ENCODE peak calls at places on chromosomes 11 and 22, in seven cellular contexts. D, N, B, Z, Y, Q and C are unnamed samples.

GRCh38 chr11:40867991-40868685 is 591.3 kb downstream of the LRRC4C start:
- DNase-seq in Y (no peak), B (no peak), D (no peak), Q (no peak), N (no peak), Z (no peak), C (no peak)

GRCh38 chr11:110886241-110886640 is 174.0 kb upstream of the ARHGAP20 start:
- DNase-seq in N (no peak), Y (no peak), D (no peak), B (no peak), Q (no peak), Z (no peak), C (no peak)

GRCh38 chr11:131637469-131638175 is 267.2 kb downstream of the NTM start:
- DNase-seq in Z (no peak), B (no peak), D (no peak), Q (no peak), N (no peak), Y (no peak), C (no peak)

GRCh38 chr22:19802001-19802880 is 41.7 kb downstream of the TBX1 start:
- DNase-seq in Z (peak), Y (no peak), D (no peak), B (no peak), N (no peak), Q (no peak), C (no peak)

GRCh38 chr22:46902436-46902835 is 140.0 kb downstream of the TBC1D22A start:
- DNase-seq in Z (no peak), N (no peak), D (no peak), Y (no peak), B (no peak), Q (no peak), C (no peak)

GRCh38 chr11:120517390-120518315 is 6.1 kb downstream of the GRIK4 start:
- DNase-seq in Z (no peak), B (no peak), N (no peak), Y (no peak), D (no peak), Q (no peak), C (peak)

GRCh38 chr11:14105446-14105845 is 142.9 kb downstream of the SPON1 start:
- DNase-seq in B (no peak), Y (no peak), N (no peak), Q (no peak), Z (no peak), D (no peak), C (no peak)

GRCh38 chr11:88810420-88811097 is 255.2 kb downstream of the GRM5 start:
- DNase-seq in D (no peak), Y (no peak), Z (no peak), Q (no peak), B (no peak), N (no peak), C (no peak)

GRCh38 chr11:32428665-32429293 is 6.6 kb downstream of the WT1 start:
- DNase-seq in N (no peak), Q (no peak), Y (no peak), B (no peak), D (no peak), Z (peak), C (no peak)

GRCh38 chr11:67999704-68000103 is 4.2 kb downstream of the UNC93B1 start:
- DNase-seq in Y (no peak), N (no peak), B (no peak), Z (peak), D (no peak), Q (no peak), C (no peak)

GRCh38 chr22:44590291-44590690 is 92.3 kb upstream of the RTL6 start:
- DNase-seq in Y (no peak), D (no peak), B (no peak), Z (no peak), Q (no peak), N (no peak), C (no peak)

GRCh38 chr11:44033856-44034255 is 13.9 kb upstream of the ACCSL start:
- DNase-seq in B (no peak), Q (no peak), D (no peak), N (no peak), Z (no peak), Y (peak), C (no peak)

GRCh38 chr22:50259302-50259701 is 2.2 kb downstream of the MAPK12 start:
- DNase-seq in Q (no peak), N (no peak), Y (no peak), D (no peak), Z (no peak), B (no peak), C (no peak)

GRCh38 chr22:45154383-45154782 is 9.3 kb upstream of the NUP50 start:
- DNase-seq in Z (no peak), B (no peak), Y (no peak), D (no peak), N (no peak), Q (no peak), C (peak)

GRCh38 chr11:123057604-123058305 is 4.2 kb downstream of the HSPA8 start:
- DNase-seq in Z (no peak), Q (no peak), B (no peak), Y (no peak), D (no peak), N (no peak), C (no peak)

GRCh38 chr11:130980463-130980862 is 64.2 kb upstream of the SNX19 start:
- DNase-seq in Z (no peak), Y (no peak), D (no peak), B (no peak), Q (no peak), N (no peak), C (no peak)

GRCh38 chr11:27977031-27977430 is 130.9 kb downstream of the KIF18A start:
- DNase-seq in B (no peak), D (no peak), Z (no peak), Q (no peak), Y (no peak), N (no peak), C (peak)

GRCh38 chr11:1150095-1150494 is 7.7 kb upstream of the MUC5AC start:
- DNase-seq in D (no peak), Z (peak), Q (no peak), Y (no peak), N (no peak), B (no peak), C (no peak)

GRCh38 chr11:657691-658126 is 20.6 kb downstream of the DRD4 start:
- DNase-seq in Z (no peak), Y (no peak), B (no peak), D (no peak), N (no peak), Q (peak), C (no peak)

DNA sequence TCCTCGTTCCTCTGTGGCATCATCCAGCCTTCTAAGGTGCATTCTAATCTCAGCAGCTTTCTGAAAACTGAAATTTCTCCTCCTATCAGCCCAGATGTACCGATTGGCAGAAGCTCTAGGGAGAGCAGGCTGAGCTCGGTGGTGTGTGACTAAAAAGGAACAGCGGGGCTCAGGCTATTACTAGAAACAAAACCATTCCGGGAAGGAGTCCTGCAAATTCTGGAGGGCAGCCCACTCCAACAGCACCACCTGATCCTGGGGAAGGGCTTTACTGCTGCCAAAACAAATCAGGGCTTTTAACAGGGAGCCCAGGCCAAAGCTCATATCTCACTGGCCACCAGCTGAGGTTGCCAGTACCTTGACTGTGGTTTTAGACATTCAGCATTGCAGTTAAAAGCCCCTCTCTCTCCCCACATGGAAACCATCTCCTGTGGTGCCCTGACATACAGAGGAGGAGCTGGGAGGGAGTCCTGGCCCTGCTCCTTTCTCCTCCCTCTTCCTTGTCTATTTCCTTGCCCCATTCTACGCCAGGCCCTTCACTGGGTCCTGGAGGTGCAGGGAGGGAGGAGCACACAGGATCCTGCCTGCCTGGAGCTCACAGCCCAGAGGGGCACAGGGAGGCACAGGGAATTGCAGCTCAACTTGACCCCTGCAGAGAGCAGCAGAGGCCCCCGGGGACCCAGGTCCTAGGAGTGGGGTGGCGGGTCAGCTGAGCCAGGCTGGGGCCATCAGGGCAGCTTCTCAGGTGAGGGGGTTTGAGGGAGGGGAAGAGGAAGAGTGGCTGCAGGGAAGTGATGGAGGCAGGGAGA is 889 bp downstream of the PLAAT4 start:
- DNase-seq in Q (no peak), Z (no peak), B (no peak), D (no peak), Y (no peak), N (no peak), C (peak)
- H3K4me3 ChIP-seq in Q (peak), Z (no peak), B (no peak), D (no peak), Y (no peak), N (peak), C (no peak)

GRCh38 chr11:12075822-12076821 is 34.3 kb upstream of the MICAL2 start:
- DNase-seq in Q (no peak), N (no peak), Z (no peak), D (no peak), Y (no peak), B (peak), C (peak)
- TF ChIP-seq RFX5 in Q (no peak), N (no peak), Z (no peak), D (no peak), Y (no peak), B (no peak), C (no peak)

GRCh38 chr11:65617136-65617850 is 1.7 kb downstream of the PCNX3 start:
- DNase-seq in N (no peak), D (no peak), Q (no peak), Z (no peak), B (no peak), Y (no peak), C (no peak)
- H3K4me3 ChIP-seq in N (peak), D (peak), Q (peak), Z (peak), B (peak), Y (no peak), C (no peak)

GRCh38 chr22:24379536-24379935 is 47.9 kb upstream of the ADORA2A start:
- DNase-seq in Z (no peak), N (no peak), D (no peak), Y (no peak), Q (no peak), B (no peak), C (peak)
- TF ChIP-seq RFX5 in Z (no peak), N (no peak), D (no peak), Y (no peak), Q (no peak), B (no peak), C (no peak)

GRCh38 chr11:105334025-105334714 is 194.6 kb upstream of the CARD18 start:
- DNase-seq in B (no peak), Y (no peak), N (no peak), Q (no peak), Z (no peak), D (no peak), C (no peak)
- H3K4me3 ChIP-seq in B (no peak), Y (no peak), N (no peak), Q (no peak), Z (no peak), D (no peak), C (no peak)

GRCh38 chr11:81869337-81870065 is 864.2 kb downstream of the FAM181B start:
- DNase-seq in Z (no peak), Y (no peak), Q (no peak), D (no peak), B (no peak), N (peak), C (no peak)
- TF ChIP-seq RFX5 in Z (no peak), Y (no peak), Q (no peak), D (no peak), B (no peak), N (no peak), C (no peak)

DNA sequence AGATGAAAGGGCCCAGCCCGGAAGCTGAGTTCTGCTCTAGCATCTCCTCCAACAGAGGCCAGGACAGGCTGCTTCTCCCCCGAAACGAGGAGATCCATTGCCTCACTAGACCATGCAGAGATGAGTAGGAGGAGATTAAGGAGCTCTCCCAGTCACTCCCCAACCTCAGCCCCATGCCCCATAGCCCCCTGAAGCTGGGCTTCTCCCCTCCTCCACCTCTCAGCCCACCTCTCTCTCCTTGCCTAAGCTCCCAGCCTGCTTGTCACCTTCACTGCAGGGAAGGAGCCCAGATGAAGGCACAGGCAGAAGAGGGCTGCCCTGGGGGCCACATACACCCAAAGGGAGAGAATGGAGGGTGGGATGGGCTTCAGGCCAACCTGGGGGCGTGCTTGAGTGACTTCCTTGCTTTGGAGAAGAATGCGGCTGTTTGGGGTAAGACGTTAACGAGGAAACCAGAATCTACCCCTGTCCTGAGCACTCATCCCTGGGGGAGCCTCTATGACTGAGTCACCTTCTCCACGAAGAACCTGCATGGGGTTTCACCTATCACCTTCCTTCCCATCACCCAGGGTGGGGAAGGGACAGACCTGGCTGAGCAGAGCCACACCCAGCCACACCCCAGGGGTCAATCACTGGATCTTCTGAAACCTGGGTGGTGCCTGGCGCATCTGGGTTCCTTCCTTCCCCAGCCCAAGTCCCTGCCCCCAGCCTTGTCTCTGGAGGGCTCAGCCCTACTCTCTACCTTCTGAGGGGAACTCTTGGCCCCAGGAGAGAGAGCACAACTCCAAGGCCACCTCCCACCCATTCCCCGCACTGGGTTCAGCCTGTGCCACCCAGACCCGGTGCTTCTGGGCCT is 11.6 kb upstream of the GNAZ start:
- DNase-seq in Q (no peak), Y (no peak), N (no peak), D (no peak), B (no peak), Z (no peak), C (no peak)
- H3K4me3 ChIP-seq in Q (no peak), Y (no peak), N (no peak), D (no peak), B (no peak), Z (no peak), C (no peak)

GRCh38 chr11:19552684-19553083 is 160.0 kb upstream of the NAV2 start:
- DNase-seq in D (no peak), B (no peak), Q (no peak), N (no peak), Z (no peak), Y (no peak), C (no peak)

GRCh38 chr11:19551454-19551853 is 161.2 kb upstream of the NAV2 start:
- DNase-seq in D (no peak), Y (no peak), Q (no peak), N (no peak), B (no peak), Z (no peak), C (no peak)

GRCh38 chr11:19552100-19552499 is 160.5 kb upstream of the NAV2 start:
- DNase-seq in Z (no peak), N (no peak), Q (no peak), Y (no peak), D (no peak), B (no peak), C (no peak)

GRCh38 chr11:19555266-19555665 is 157.4 kb upstream of the NAV2 start:
- DNase-seq in D (no peak), Y (no peak), B (no peak), N (no peak), Z (no peak), Q (no peak), C (no peak)

DNA sequence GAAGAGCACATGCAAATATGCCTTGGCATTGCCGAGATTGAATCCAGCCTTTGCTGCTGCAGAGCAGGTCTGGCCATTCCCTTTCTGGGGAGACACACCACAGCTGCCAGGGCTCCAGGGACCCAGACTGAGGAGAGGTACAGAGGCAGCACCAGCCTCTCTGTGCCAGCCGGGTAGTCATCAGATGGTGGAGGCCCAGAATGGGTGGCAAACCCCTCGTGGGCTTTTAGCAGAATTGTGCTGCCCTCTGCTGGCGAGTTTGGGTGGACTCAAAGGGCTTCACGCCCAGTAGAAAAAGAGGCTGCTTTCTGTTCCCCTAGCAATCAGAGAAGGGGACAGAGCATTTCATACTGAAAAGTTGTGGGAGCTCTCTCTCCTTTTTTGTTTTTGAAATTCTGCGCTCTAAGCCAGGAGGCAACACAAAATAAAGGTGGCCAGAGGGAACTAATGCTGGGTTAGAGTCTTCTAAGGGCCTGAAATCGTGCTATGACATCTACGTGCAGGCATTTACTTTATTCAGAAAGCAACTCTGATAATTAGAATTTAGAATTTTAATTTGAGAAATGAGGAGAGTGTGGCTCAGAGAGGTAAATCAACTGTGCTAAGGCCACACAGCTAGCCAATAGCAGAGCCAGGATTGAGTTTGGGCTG is 158.8 kb upstream of the NAV2 start:
- DNase-seq in D (peak), Q (peak), N (no peak), B (peak), Z (peak), Y (peak), C (peak)
- TF ChIP-seq RFX5 in D (no peak), Q (no peak), N (no peak), B (no peak), Z (no peak), Y (no peak), C (no peak)

GRCh38 chr11:60831143-60831500 is 10.8 kb upstream of the CCDC86 start:
- DNase-seq in D (peak), N (peak), Q (peak), B (peak), Y (peak), Z (peak), C (peak)
- H3K4me3 ChIP-seq in D (no peak), N (no peak), Q (no peak), B (no peak), Y (no peak), Z (peak), C (no peak)

GRCh38 chr22:35609761-35610160 is 7.4 kb downstream of the MB start:
- DNase-seq in Q (no peak), N (no peak), D (no peak), Y (no peak), Z (no peak), B (no peak), C (no peak)
- TF ChIP-seq RFX5 in Q (no peak), N (no peak), D (no peak), Y (no peak), Z (no peak), B (no peak), C (no peak)